ENCODE peak calls at places on chromosomes 4 and X, in five cellular contexts. P is lung, X is aorta, U is heart left ventricle, B is pancreas. D is an unnamed sample.

GRCh38 chr4:139951051-139951450 is 202.9 kb downstream of the MAML3 start:
- DNase-seq in P (no peak), X (no peak), U (no peak), B (no peak), D (no peak)

GRCh38 chrX:65688403-65688881 is 21.0 kb downstream of the MSN start:
- DNase-seq in P (no peak), X (no peak), U (no peak), B (no peak), D (no peak)

GRCh38 chr4:173547889-173548288 is 17.9 kb upstream of the HAND2 start:
- DNase-seq in P (no peak), X (no peak), U (no peak), B (no peak), D (no peak)

GRCh38 chr4:45350438-45350837 is 624.1 kb upstream of the GNPDA2 start:
- DNase-seq in P (no peak), X (no peak), U (no peak), B (no peak), D (no peak)

GRCh38 chr4:1789552-1789951 is 3.5 kb upstream of the FGFR3 start:
- DNase-seq in P (no peak), X (no peak), U (no peak), B (no peak), D (no peak)

GRCh38 chr4:7358100-7358735 is 76.5 kb downstream of the PSAPL1 start:
- DNase-seq in P (peak; percentile 66), X (peak; percentile 77), U (peak; percentile 68), B (no peak), D (no peak)

GRCh38 chr4:126057371-126057770 is 742.6 kb downstream of the FAT4 start:
- DNase-seq in P (no peak), X (no peak), U (no peak), B (no peak), D (no peak)

GRCh38 chrX:105480646-105481310 is 260.3 kb upstream of the TEX13A start:
- DNase-seq in P (no peak), X (no peak), U (peak; percentile 19), B (no peak), D (no peak)

GRCh38 chrX:28910501-28910900 is 323.3 kb downstream of the IL1RAPL1 start:
- DNase-seq in P (no peak), X (no peak), U (no peak), B (no peak), D (no peak)

GRCh38 chr4:84493092-84493850 is 5.8 kb downstream of the NKX6-1 start:
- DNase-seq in P (no peak), X (peak; percentile 76), U (no peak), B (no peak), D (no peak)

GRCh38 chr4:25358515-25359275 is 18.4 kb upstream of the ANAPC4 start:
- DNase-seq in P (peak; percentile 87), X (no peak), U (no peak), B (peak; percentile 88), D (no peak)

GRCh38 chr4:44629280-44629866 is 22.1 kb downstream of the YIPF7 start:
- DNase-seq in P (no peak), X (no peak), U (no peak), B (no peak), D (peak; percentile 53)

GRCh38 chrX:129678176-129678880 is 23.6 kb upstream of the APLN start:
- DNase-seq in P (peak; percentile 35), X (peak; percentile 82), U (peak; percentile 44), B (peak; percentile 79), D (no peak)
- H3K4me3 ChIP-seq in P (peak overlapping the region; percentile 15), X (no peak overlapping the region), U (peak overlapping the region; percentile 55), B (peak overlapping the region; percentile 46), D (no peak overlapping the region)

DNA sequence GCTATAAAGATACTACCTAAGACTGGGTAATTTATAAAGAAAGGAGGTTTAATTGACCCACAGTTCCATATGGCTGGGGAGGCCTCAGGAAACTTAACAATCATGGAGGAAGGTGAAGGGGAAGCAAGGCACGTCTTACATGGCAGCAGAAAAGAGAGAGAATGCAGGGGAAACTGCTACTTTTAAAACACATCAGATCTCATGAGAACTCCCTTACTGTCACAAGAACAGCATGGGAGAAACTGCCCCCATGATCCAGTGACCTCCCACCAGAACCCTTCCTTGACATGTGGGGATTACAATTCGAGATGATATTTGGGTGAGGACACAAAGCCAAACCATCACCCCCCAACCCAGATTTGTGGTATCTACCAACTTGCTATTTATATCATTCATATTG is 13.9 kb downstream of the TEX13C start:
- DNase-seq in P (no peak), X (no peak), U (no peak), B (no peak), D (no peak)
- H3K27me3 ChIP-seq in P (no peaks in the 10 kb centered on the region), X (no peaks in the 10 kb centered on the region), U (no peaks in the 10 kb centered on the region), B (no peaks in the 10 kb centered on the region), D (no peaks in the 10 kb centered on the region)

DNA sequence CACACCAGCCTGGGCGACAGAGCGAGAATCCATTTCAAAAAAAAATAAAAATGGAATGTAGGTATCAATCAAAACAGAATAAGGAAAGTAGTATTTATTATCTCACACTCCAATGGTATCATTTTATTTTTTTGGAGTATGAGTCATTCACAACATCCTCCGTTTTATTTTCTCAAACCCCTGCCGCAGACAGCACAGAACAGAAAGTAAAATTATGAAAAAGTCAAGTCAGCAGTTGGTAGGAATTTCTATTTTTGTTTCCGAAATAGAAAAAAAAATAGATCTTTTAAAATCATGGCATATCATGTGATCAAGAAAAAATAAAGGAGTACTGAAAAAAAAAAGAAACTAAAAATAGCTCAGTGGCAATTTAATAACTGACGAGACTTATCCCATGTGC is 490.7 kb upstream of the TENM3 start:
- DNase-seq in P (no peak), X (no peak), U (no peak), B (no peak), D (no peak)
- H3K4me3 ChIP-seq in P (no peak overlapping the region), X (no peak overlapping the region), U (no peak overlapping the region), B (no peak overlapping the region), D (no peak overlapping the region)

DNA sequence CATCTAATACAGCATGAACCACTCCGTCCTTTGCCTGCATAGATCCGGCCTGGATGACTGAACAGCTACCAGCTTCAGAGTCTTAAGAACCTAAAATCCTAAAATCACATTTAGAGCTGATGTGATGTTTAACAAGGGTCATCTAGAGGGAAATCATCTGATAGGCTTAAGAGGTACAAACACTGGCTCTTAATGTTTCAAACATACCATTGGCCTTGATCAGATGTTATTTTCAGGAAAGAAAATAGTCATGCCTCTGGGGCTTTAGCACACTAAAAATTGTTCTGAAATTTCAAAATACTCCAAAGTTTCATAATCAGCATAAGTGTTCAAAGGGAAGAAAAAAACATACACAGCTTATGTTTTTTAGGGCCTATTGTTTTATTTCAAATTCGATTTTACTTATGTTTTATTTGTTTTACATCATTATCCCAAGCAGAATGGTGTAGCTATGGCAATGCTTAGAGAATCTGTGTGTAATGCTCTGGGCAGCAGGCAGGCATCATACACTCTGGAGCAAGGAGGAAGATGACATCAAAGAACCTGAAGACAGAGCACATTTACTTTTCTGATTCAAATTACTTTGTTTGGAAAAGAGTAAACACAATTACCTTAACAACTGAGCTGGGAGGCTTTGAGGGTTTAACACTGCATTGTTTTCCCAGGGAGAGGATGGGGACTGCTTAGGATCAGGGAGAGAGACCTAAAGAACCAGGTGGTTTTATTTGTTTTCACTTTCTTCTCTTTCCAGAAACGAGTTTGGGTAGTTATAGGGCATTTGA is 25.4 kb upstream of the LEF1 start:
- DNase-seq in P (no peak), X (no peak), U (no peak), B (no peak), D (peak; percentile 26)
- H3K27me3 ChIP-seq in P (no peaks in the 10 kb centered on the region), X (no peaks in the 10 kb centered on the region), U (no peaks in the 10 kb centered on the region), B (no peaks in the 10 kb centered on the region), D (no peaks in the 10 kb centered on the region)

GRCh38 chr4:121726642-121727268 is 30.0 kb upstream of the ANXA5 start:
- DNase-seq in P (no peak), X (no peak), U (no peak), B (no peak), D (no peak)

GRCh38 chr4:121728066-121728465 is 31.3 kb upstream of the ANXA5 start:
- DNase-seq in P (no peak), X (no peak), U (no peak), B (no peak), D (no peak)

GRCh38 chr4:121733942-121734341 is 31.0 kb downstream of the SMIM43 start:
- DNase-seq in P (no peak), X (no peak), U (no peak), B (no peak), D (no peak)

GRCh38 chr4:121724671-121725070 is 27.9 kb upstream of the ANXA5 start:
- DNase-seq in P (no peak), X (no peak), U (no peak), B (no peak), D (no peak)

DNA sequence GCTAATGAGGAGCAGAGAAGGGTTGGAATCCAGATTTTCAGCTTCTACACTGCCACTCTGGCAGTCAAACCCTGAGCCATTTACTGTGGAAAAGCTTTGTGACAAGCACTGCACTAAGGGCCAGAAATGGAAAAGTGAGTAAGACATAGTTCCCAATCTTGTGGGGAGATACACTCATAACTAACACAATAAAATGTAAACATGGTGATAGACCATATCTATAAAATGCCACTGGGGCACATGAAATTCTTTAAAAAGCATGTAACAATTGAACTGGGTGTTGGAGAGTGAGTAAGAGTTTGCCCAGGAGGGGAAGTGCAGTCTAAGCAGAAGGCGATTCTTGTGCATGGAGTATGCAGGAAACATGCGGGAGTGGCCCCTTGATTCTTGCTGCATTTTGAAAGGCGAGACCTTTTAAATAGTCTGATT is 32.0 kb upstream of the ANXA5 start:
- DNase-seq in P (no peak), X (no peak), U (no peak), B (no peak), D (no peak)
- H3K4me3 ChIP-seq in P (no peak overlapping the region), X (no peak overlapping the region), U (no peak overlapping the region), B (no peak overlapping the region), D (no peak overlapping the region)

DNA sequence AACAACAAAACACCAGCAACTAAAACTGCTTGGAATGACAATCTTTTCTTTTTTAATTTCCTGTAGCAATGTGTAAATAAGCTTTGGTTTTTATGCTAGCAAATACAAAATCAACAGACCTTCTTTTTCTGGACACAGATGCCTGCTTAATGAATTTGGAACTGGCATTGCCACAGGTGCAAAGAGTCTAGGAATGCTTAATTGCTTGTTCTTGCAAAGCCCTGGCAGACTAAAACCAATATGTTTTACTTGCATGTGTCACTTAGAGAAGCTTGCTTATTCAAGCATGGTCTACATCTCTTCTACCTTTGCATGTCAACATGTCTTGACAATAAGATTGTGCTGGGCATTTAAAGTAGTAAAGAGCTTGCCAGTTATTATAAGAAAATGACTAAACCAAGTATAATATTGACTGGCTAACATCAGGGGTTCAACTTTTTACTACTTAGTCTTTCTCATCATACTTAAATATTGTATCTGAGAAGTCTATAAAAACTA is 656.7 kb upstream of the NDST4 start:
- DNase-seq in P (no peak), X (no peak), U (no peak), B (no peak), D (no peak)
- H3K27me3 ChIP-seq in P (no peaks in the 10 kb centered on the region), X (no peaks in the 10 kb centered on the region), U (no peaks in the 10 kb centered on the region), B (no peaks in the 10 kb centered on the region), D (no peaks in the 10 kb centered on the region)

GRCh38 chr4:39045791-39046221 is 13.6 kb upstream of the TMEM156 start:
- DNase-seq in P (no peak), X (no peak), U (no peak), B (no peak), D (no peak)

GRCh38 chr4:39046243-39046642 is 14.0 kb upstream of the TMEM156 start:
- DNase-seq in P (no peak), X (no peak), U (no peak), B (no peak), D (no peak)

GRCh38 chr4:39047691-39048090 is 14.3 kb upstream of the KLHL5 start:
- DNase-seq in P (no peak), X (no peak), U (no peak), B (no peak), D (no peak)

GRCh38 chr4:39050590-39050989 is 11.4 kb upstream of the KLHL5 start:
- DNase-seq in P (no peak), X (no peak), U (no peak), B (no peak), D (no peak)

GRCh38 chr4:39048291-39048690 is 13.7 kb upstream of the KLHL5 start:
- DNase-seq in P (no peak), X (no peak), U (no peak), B (no peak), D (no peak)
- H3K4me3 ChIP-seq in P (no peak overlapping the region), X (no peak overlapping the region), U (no peak overlapping the region), B (no peak overlapping the region), D (no peak overlapping the region)